ENCODE peak calls at places on chromosomes 11 and 22, in seven cellular contexts. Z is IMR-90, O is neural progenitor cell, G is GM23338, T is Karpas-422, S is OCI-LY7, K is keratinocyte. F is an unnamed sample.
A peak's percentile ranks its signal among the peaks of the same experiment; 100 is the strongest.

GRCh38 chr11:106708348-106708747 is 309.9 kb downstream of the GUCY1A2 start:
- DNase-seq in Z (no peak), O (peak; percentile 5), G (peak; percentile 41), T (no peak), S (no peak), K (no peak), F (no peak)

GRCh38 chr11:7457211-7457610 is 28.1 kb upstream of the OLFML1 start:
- DNase-seq in Z (no peak), O (no peak), G (no peak), T (no peak), S (no peak), K (peak; percentile 61), F (no peak)

GRCh38 chr11:125358254-125358840 is 137.7 kb downstream of the FEZ1 start:
- DNase-seq in Z (peak; percentile 65), O (no peak), G (no peak), T (no peak), S (no peak), K (no peak), F (no peak)

GRCh38 chr22:29190915-29191314 is 14.8 kb upstream of the EMID1 start:
- DNase-seq in Z (no peak), O (no peak), G (no peak), T (no peak), S (no peak), K (no peak), F (no peak)

GRCh38 chr22:46007003-46007847 is 30.3 kb upstream of the WNT7B start:
- DNase-seq in Z (peak; percentile 72), O (no peak), G (no peak), T (no peak), S (no peak), K (peak; percentile 76), F (peak; percentile 97)

GRCh38 chr11:36278531-36279245 is 10.5 kb downstream of the COMMD9 start:
- DNase-seq in Z (peak; percentile 47), O (peak; percentile 50), G (peak; percentile 49), T (no peak), S (no peak), K (no peak), F (no peak)

GRCh38 chr11:8082391-8083087 is 1.5 kb downstream of the TUB start:
- DNase-seq in Z (no peak), O (peak; percentile 83), G (peak; percentile 64), T (no peak), S (no peak), K (no peak), F (peak; percentile 81)

GRCh38 chr11:60947666-60948065 is 4.3 kb downstream of the SLC15A3 start:
- DNase-seq in Z (no peak), O (no peak), G (peak; percentile 15), T (no peak), S (no peak), K (no peak), F (no peak)

GRCh38 chr11:45904309-45904915 is 2.7 kb downstream of the FREY1 start:
- DNase-seq in Z (no peak), O (no peak), G (no peak), T (no peak), S (no peak), K (no peak), F (no peak)

GRCh38 chr11:8365542-8365941 is 101.9 kb upstream of the LMO1 start:
- DNase-seq in Z (no peak), O (no peak), G (peak; percentile 66), T (peak; percentile 67), S (peak; percentile 1), K (no peak), F (no peak)

GRCh38 chr22:35743466-35743865 is 25.8 kb downstream of the APOL5 start:
- DNase-seq in Z (peak; percentile 19), O (no peak), G (peak; percentile 37), T (no peak), S (no peak), K (no peak), F (no peak)

GRCh38 chr11:117767071-117767470 is 29.9 kb downstream of the DSCAML1 start:
- DNase-seq in Z (no peak), O (no peak), G (no peak), T (no peak), S (no peak), K (no peak), F (no peak)

GRCh38 chr22:22201185-22201924 is 43.2 kb upstream of the VPREB1 start:
- DNase-seq in Z (peak; percentile 24), O (peak; percentile 49), G (peak; percentile 78), T (peak; percentile 93), S (peak; percentile 94), K (no peak), F (peak; percentile 64)

GRCh38 chr22:45235101-45235777 is 5.5 kb downstream of the KIAA0930 start:
- DNase-seq in Z (no peak), O (no peak), G (no peak), T (peak; percentile 87), S (peak; percentile 90), K (no peak), F (peak; percentile 66)

GRCh38 chr22:23289851-23290724 is 109.8 kb downstream of the BCR start:
- DNase-seq in Z (peak; percentile 62), O (peak; percentile 74), G (peak; percentile 78), T (peak; percentile 86), S (peak; percentile 60), K (no peak), F (peak; percentile 94)

GRCh38 chr22:23292453-23293350 is 112.4 kb downstream of the BCR start:
- DNase-seq in Z (no peak), O (no peak), G (no peak), T (no peak), S (no peak), K (no peak), F (peak; percentile 64)

GRCh38 chr22:23294221-23294620 is 113.9 kb downstream of the BCR start:
- DNase-seq in Z (no peak), O (no peak), G (no peak), T (no peak), S (no peak), K (no peak), F (peak; percentile 4)

GRCh38 chr22:23293720-23294119 is 113.4 kb downstream of the BCR start:
- DNase-seq in Z (no peak), O (no peak), G (no peak), T (no peak), S (no peak), K (no peak), F (peak; percentile 21)

DNA sequence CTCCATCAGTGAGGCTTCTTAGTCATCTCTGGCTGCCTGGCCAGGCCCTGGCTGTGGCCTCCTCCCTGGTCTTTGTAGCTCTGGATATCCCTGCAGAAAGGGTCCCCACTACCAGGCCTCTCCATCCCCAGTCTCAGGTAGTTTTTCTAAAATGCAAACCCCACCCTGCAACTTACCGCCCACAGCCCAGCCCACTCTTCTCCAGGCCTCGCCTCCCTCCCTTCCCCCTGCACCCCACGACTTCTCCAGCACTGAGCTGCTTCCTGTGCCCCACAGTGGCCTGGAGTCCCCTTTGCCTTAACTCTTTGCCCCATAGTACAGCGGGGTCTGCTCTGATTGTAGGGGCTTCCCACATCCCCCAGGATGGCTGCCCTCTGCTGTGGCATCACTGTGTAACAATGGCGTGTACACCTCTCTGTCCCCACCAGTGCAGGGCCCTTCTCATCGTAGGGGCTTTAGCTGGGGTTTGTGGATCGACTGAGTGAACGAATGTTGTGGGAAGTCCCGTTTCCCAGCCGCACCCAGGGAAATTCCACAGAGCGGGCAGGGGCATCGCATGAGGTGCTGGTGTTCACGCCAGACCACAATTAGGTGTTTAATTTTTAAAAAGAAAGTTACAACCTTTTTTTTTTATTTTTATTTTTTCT is 111.6 kb downstream of the BCR start:
- DNase-seq in Z (no peak), O (no peak), G (no peak), T (no peak), S (no peak), K (no peak), F (peak; percentile 52)
- H2AFZ ChIP-seq in Z (no peak overlapping the region), O (no peak overlapping the region), G (no peak overlapping the region), T (no peak overlapping the region), S (no peak overlapping the region), K (no peak overlapping the region), F (no peak overlapping the region)

GRCh38 chr11:65429724-65430405 is 7.3 kb downstream of the NEAT1 start:
- DNase-seq in Z (peak; percentile 80), O (no peak), G (peak; percentile 50), T (peak; percentile 82), S (peak; percentile 70), K (no peak), F (no peak)

GRCh38 chr11:65432686-65433582 is 10.3 kb downstream of the NEAT1 start:
- DNase-seq in Z (peak; percentile 54), O (no peak), G (peak; percentile 58), T (peak; percentile 70), S (peak; percentile 72), K (no peak), F (no peak)

GRCh38 chr11:65432133-65432650 is 9.6 kb downstream of the NEAT1 start:
- DNase-seq in Z (peak; percentile 34), O (no peak), G (no peak), T (no peak), S (no peak), K (no peak), F (no peak)

GRCh38 chr11:65430406-65431217 is 8.0 kb downstream of the NEAT1 start:
- DNase-seq in Z (peak; percentile 69), O (no peak), G (no peak), T (peak; percentile 77), S (peak; percentile 66), K (no peak), F (no peak)

DNA sequence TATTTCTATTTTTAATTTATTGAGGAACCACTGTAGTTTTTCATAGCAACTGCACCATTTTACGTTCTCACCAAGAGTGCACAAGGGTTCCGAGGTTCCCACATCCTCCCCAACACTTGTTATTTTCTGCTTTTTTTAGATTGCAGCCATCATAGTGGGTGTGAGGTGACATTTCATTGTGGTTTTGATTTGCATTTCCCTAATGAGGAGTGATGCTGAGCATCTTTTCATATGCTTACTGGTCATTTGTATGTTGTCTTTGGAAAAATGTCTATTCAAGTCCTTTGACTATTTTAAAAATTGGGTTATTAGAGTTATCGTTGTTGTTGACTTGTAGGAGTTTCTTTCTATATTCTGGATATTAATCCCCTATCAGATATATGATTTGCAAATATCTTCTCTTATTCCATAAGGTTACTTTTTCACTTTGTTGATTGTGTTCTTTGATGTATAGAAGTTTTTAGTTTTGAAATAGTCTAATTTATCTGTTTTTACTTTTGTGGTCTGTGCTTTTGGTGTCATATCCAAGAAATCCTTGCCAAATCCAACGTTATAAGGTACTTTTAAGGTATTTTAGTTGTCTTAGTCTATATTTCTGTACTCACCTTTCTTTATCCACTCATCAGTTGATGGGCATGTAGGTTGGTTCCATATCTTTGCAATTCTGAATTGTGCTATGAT is 9.0 kb downstream of the NEAT1 start:
- DNase-seq in Z (peak; percentile 48), O (no peak), G (no peak), T (peak; percentile 83), S (peak; percentile 77), K (no peak), F (no peak)
- H3K4me1 ChIP-seq in Z (peaks cover 2% of the 10 kb centered on the region), O (peaks cover 5% of the 10 kb centered on the region), G (peaks cover 26% of the 10 kb centered on the region), T (peaks cover 63% of the 10 kb centered on the region), S (peaks cover 100% of the 10 kb centered on the region), K (peaks cover 42% of the 10 kb centered on the region), F (peaks cover 83% of the 10 kb centered on the region)

GRCh38 chr11:16678466-16679116 is 59.9 kb upstream of the C11orf58 start:
- DNase-seq in Z (no peak), O (no peak), G (peak; percentile 41), T (no peak), S (no peak), K (no peak), F (no peak)
- H3K27ac ChIP-seq in Z (no peak overlapping the region), O (no peak overlapping the region), G (no peak overlapping the region), T (no peak overlapping the region), S (no peak overlapping the region), K (no peak overlapping the region), F (no peak overlapping the region)

DNA sequence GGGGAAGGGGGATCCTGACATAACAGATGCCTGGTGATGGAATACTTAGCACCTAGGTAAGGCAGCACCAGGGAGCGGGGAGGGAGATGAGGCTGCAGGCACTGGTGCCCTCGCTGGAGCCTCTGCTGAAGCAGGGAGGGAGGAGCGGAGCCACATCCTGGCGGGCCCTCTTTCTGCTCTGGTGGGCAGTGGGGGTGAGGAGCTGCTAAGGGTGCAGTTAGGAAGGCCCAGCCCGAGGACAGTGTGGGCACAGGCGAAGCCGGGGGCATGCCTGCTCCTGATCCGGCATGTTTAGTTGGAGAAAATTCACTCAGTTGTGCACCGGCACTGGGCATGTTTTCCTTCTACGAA is 83.9 kb downstream of the MED15 start:
- DNase-seq in Z (no peak), O (no peak), G (no peak), T (no peak), S (no peak), K (no peak), F (peak; percentile 70)
- H2AFZ ChIP-seq in Z (no peak overlapping the region), O (no peak overlapping the region), G (peak overlapping the region; percentile 97), T (no peak overlapping the region), S (no peak overlapping the region), K (peak overlapping the region; percentile 82), F (no peak overlapping the region)

F was measured in osteoblast.